ENCODE peak calls at places on chromosomes 11 and 22, in six cellular contexts. B, Y, N, E, A and X are unnamed samples.

GRCh38 chr11:69427337-69427736 is 54.1 kb upstream of the LINC01488 start:
- DNase-seq in Y (no peak), A (no peak), E (no peak), B (no peak), N (no peak), X (no peak)

GRCh38 chr11:8501838-8502237 is 92.2 kb downstream of the STK33 start:
- DNase-seq in E (no peak), A (no peak), B (peak; percentile 19), Y (no peak), N (no peak), X (no peak)

GRCh38 chr11:20158597-20159257 is 1.5 kb downstream of the DBX1 start:
- DNase-seq in N (peak; percentile 21), E (peak; percentile 7), A (no peak), B (peak; percentile 50), Y (peak; percentile 42), X (peak; percentile 8)

GRCh38 chr11:18599739-18600230 is at the start of gene MISFA:
- DNase-seq in B (peak; percentile 18), Y (no peak), E (no peak), N (no peak), A (no peak), X (no peak)

GRCh38 chr11:69351460-69351859 is 57.5 kb downstream of the MYEOV start:
- DNase-seq in Y (no peak), N (no peak), E (no peak), A (no peak), B (peak; percentile 85), X (no peak)

GRCh38 chr11:121451982-121452608 is at the start of gene SORL1:
- DNase-seq in N (no peak), Y (peak; percentile 72), B (peak; percentile 55), E (peak; percentile 77), A (peak; percentile 88), X (peak; percentile 85)

GRCh38 chr11:75333807-75334140 is 17.7 kb downstream of the ARRB1 start:
- DNase-seq in A (no peak), Y (no peak), N (no peak), E (no peak), B (no peak), X (no peak)

GRCh38 chr11:57566564-57567209 is 785 bp downstream of the UBE2L6 start:
- DNase-seq in N (no peak), Y (no peak), E (peak; percentile 27), B (no peak), A (no peak), X (no peak)

DNA sequence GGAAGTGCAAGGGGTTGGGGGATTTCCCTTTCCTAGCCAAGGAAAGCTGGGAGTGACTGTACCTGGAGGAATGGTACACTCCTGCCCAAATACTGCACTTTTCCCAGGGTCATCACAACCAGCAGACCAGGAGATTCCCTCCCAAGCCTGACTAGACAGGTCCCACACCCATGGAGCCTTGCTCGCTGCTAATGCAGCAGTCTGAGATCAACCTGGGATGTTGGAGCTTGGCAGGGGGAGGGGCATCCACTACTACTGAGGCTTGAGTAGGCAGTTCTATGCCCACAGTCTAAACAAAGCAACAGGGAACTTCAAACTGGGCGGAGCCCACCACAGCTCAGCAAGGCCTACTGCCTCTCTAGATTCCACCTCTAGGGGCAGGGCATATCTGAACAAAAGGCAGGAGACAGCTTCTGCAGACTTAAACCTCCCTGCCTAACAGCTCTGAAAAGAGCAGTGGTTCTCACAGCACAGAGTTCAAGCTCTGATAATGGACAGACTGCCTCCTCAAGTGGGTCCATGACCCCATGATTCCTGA is 58.5 kb downstream of the SLC22A9 start:
- DNase-seq in E (no peak), Y (no peak), B (no peak), A (no peak), N (no peak), X (peak; percentile 14)
- TF ChIP-seq CTCF in E (no peak), Y (no peak), B (no peak), A (no peak), N (no peak), X (no peak)

DNA sequence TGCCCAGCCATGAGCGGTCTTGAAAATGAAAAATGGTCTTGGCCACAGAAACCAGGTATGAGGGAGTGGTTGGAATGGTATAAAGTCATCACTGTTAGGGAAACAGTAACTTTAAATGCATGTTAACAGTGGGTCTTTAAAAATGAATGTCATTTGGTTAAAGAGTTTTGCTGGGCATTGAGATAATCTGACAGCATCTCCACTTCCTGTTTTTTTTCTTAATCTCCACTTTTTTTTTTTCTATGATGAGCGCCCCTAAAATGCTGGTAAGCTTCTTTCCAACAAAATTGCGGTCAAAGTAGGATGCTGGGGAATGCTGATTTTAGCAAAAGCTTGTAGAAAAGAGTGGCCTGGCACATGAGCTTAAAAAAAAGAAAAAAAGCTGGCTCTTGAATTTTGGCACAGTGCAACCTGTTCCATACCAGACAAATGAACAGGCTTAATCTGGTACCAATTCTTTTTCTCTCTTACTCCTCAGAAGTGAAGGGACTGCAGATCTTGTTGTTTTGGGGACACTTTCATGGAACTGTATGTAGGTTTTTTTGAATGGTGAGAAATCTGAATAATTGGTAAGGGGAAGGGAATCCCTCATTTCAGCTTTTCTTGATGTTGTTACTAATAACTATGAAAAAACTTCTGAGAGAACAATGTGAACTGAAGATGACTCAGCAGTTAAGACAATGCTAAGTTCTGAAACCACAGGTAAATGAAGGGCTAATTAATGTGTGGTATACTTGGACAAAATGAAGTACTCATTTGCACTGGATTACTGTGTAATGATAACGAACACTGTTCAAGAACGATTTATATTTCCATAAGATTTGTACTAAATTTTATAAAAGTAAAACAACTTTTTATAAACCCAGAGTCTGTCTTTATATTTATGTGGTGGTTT is 3.1 kb upstream of the ARHGEF12 start:
- DNase-seq in B (no peak), N (no peak), A (no peak), E (no peak), Y (no peak), X (no peak)
- TF ChIP-seq CTCF in B (no peak), N (no peak), A (no peak), E (no peak), Y (no peak), X (no peak)

GRCh38 chr11:72012091-72012630 is 13.5 kb downstream of the IL18BP start:
- DNase-seq in A (no peak), N (no peak), Y (no peak), B (no peak), E (no peak), X (no peak)

GRCh38 chr11:72012897-72013721 is 14.4 kb downstream of the IL18BP start:
- DNase-seq in B (peak; percentile 17), E (no peak), A (peak; percentile 80), Y (peak; percentile 75), N (no peak), X (no peak)

GRCh38 chr11:72013765-72014711 is 15.3 kb downstream of the IL18BP start:
- DNase-seq in N (no peak), Y (no peak), E (no peak), A (peak; percentile 66), B (no peak), X (no peak)

GRCh38 chr11:72014761-72015320 is 16.1 kb downstream of the IL18BP start:
- DNase-seq in E (no peak), Y (no peak), N (no peak), A (no peak), B (no peak), X (no peak)

DNA sequence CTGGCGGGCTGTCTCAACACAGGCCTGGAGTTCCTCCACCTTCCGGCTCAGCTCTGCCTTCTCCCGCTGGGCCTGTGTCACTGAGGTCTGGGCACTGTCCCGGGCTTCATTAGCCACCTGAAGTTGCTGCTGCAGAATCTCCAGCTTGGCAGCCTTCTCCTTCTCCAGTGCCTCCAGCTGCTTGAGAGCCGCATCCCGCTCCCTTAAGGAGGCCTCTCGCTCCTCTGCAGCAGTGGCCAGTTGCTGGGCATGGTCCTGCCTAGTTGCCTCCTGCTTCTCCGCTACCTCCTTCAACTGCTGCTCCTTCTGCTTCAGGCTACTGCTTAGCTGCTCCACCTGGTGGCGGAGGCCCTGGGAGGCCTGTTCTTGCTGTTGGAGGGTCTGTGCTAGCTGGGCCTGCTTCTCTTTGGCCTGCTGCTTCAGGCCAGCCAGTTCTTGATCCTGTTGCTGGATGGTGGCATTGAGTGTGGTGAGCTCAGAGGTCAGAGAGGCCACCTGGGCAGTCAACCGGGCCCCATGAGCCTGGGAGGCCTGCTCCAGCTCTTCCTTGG is 16.9 kb downstream of the IL18BP start:
- DNase-seq in B (peak; percentile 24), E (peak; percentile 35), Y (no peak), N (no peak), A (no peak), X (peak; percentile 38)
- TF ChIP-seq CTCF in B (peak; percentile 32), E (peak; percentile 29), Y (peak; percentile 36), N (peak; percentile 26), A (no peak), X (no peak)

GRCh38 chr22:36977401-36977861 is 41.8 kb downstream of the TST start:
- DNase-seq in Y (peak; percentile 48), N (no peak), E (peak; percentile 85), B (peak; percentile 9), A (no peak), X (peak; percentile 81)
- TF ChIP-seq CTCF in Y (peak; percentile 34), N (peak; percentile 43), E (peak; percentile 52), B (peak; percentile 36), A (no peak), X (peak; percentile 67)

GRCh38 chr11:123083623-123084029 is 21.7 kb upstream of the HSPA8 start:
- DNase-seq in N (peak; percentile 99), A (peak; percentile 82), Y (peak; percentile 78), E (no peak), B (peak; percentile 99), X (peak; percentile 82)
- TF ChIP-seq CTCF in N (no peak), A (no peak), Y (no peak), E (no peak), B (no peak), X (no peak)

GRCh38 chr11:10453261-10453660 is 1.8 kb upstream of the AMPD3 start:
- DNase-seq in E (no peak), Y (no peak), A (no peak), B (peak; percentile 21), N (no peak), X (no peak)

GRCh38 chr11:10454506-10454901 is 560 bp upstream of the AMPD3 start:
- DNase-seq in A (no peak), B (no peak), N (no peak), E (no peak), Y (no peak), X (no peak)

GRCh38 chr11:10451399-10452116 is 3.5 kb upstream of the AMPD3 start:
- DNase-seq in A (no peak), Y (no peak), N (no peak), E (peak; percentile 83), B (no peak), X (peak; percentile 93)

GRCh38 chr11:10452211-10452767 is 2.8 kb upstream of the AMPD3 start:
- DNase-seq in B (peak; percentile 19), A (no peak), E (no peak), N (no peak), Y (no peak), X (peak; percentile 32)

DNA sequence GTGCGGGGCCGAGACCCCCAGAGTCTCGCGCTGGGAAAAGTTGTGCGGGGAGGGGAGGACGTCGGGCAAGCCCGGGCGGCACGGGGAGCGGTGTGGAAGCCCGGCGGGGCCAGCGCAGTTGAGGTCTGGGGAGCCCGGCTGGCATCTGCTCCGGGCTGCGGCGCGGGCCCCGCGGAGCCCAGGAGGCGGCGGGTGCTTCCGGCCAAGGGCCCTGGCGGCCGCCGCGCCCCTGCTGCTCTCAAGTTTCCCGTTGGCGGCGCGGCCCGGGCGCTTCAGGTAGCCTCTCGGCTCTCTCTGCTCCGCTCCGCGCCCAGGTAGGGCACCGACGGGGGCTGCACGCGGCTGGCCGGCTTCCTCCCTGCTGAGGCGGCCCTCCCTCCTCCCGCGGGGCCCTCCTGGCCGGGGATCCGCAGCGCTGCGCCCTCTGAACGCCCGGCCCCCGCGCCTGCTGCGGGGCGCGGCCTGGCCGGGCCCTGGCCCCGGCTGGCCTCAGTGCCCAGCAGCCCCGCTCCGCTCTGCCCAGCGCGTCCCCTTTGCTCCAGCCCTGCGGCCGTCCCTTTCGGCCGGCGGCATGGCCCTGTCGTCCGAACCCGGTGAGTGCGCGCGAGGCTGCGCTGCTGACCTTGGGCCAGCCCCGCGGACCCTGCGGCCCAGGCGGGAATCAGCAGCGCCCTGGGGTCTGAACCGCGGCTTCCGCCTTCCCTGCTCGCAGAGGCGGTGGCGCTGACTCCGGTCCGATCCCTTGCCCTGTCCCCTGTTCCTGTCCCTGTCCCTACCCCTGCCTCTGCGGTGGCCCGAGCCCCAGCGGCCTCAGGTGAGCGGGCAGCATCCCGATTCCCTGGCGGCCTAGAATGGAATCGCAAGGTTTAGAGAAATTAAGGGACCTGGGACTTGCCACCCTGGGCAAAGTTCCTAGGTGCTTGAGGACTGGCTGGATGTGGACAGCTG is 4.3 kb upstream of the AMPD3 start:
- DNase-seq in Y (peak; percentile 33), A (no peak), B (no peak), N (no peak), E (peak; percentile 76), X (peak; percentile 71)
- TF ChIP-seq CTCF in Y (peak; percentile 50), A (peak; percentile 23), B (no peak), N (peak; percentile 27), E (peak; percentile 49), X (peak; percentile 23)